ENCODE peak calls at places on chromosomes 2 and 18, in six cellular contexts. F is brain microvascular endothelial cell; K is heart left ventricle; B is CD4-positive, alpha-beta memory T cell; R is breast epithelium; E is sigmoid colon. Q is an unnamed sample.

GRCh38 chr2:162965151-162965550 is 126.6 kb upstream of the KCNH7 start:
- DNase-seq in F (no peak), K (no peak), B (no peak), R (no peak), E (no peak), Q (no peak)

GRCh38 chr2:51324028-51324427 is 292.1 kb upstream of the NRXN1 start:
- DNase-seq in F (no peak), K (no peak), B (no peak), R (no peak), E (no peak), Q (no peak)

GRCh38 chr18:3180325-3180724 is 39.4 kb downstream of the MYOM1 start:
- DNase-seq in F (no peak), K (no peak), B (no peak), R (no peak), E (no peak), Q (no peak)

GRCh38 chr2:20156051-20156730 is 68.7 kb downstream of the SDC1 start:
- DNase-seq in F (no peak), K (no peak), B (no peak), R (no peak), E (no peak), Q (no peak)

GRCh38 chr2:188853307-188853706 is 120.9 kb upstream of the COL3A1 start:
- DNase-seq in F (no peak), K (no peak), B (no peak), R (no peak), E (no peak), Q (no peak)

GRCh38 chr2:236219411-236219810 is 44.8 kb downstream of the ASB18 start:
- DNase-seq in F (no peak), K (no peak), B (no peak), R (no peak), E (no peak), Q (no peak)

GRCh38 chr18:11665587-11665986 is 23.5 kb upstream of the GNAL start:
- DNase-seq in F (no peak), K (no peak), B (no peak), R (no peak), E (no peak), Q (no peak)

GRCh38 chr2:70979626-70980025 is 1.2 kb downstream of the ANKRD53 start:
- DNase-seq in F (no peak), K (no peak), B (no peak), R (peak; percentile 48), E (peak; percentile 66), Q (no peak)

GRCh38 chr2:238138331-238139102 is at the start of gene KLHL30:
- DNase-seq in F (no peak), K (peak; percentile 81), B (no peak), R (no peak), E (no peak), Q (no peak)

GRCh38 chr2:105842555-105842954 is 97.8 kb downstream of the NCK2 start:
- DNase-seq in F (no peak), K (no peak), B (no peak), R (no peak), E (no peak), Q (no peak)

GRCh38 chr2:101736861-101737291 is 39.4 kb downstream of the MAP4K4 start:
- DNase-seq in F (peak; percentile 71), K (no peak), B (no peak), R (no peak), E (no peak), Q (no peak)

GRCh38 chr2:139165599-139165998 is 385.4 kb upstream of the NXPH2 start:
- DNase-seq in F (no peak), K (no peak), B (no peak), R (no peak), E (no peak), Q (no peak)

GRCh38 chr2:232973336-232973735 is 39.7 kb downstream of the NGEF start:
- DNase-seq in F (no peak), K (no peak), B (no peak), R (peak; percentile 5), E (no peak), Q (no peak)

GRCh38 chr2:10424051-10424450 is 24.1 kb downstream of the ODC1 start:
- DNase-seq in F (peak; percentile 95), K (no peak), B (no peak), R (no peak), E (no peak), Q (no peak)

GRCh38 chr2:207274541-207274940 is 108.8 kb upstream of the KLF7 start:
- DNase-seq in F (no peak), K (no peak), B (no peak), R (no peak), E (no peak), Q (no peak)

GRCh38 chr2:33411765-33412164 is 64.7 kb upstream of the RASGRP3 start:
- DNase-seq in F (peak; percentile 83), K (no peak), B (no peak), R (no peak), E (no peak), Q (no peak)

GRCh38 chr2:73925033-73925704 is 1.5 kb upstream of the DGUOK start:
- DNase-seq in F (no peak), K (no peak), B (no peak), R (no peak), E (peak; percentile 45), Q (peak; percentile 56)

GRCh38 chr2:220469201-220469600 is 841.8 kb downstream of the SLC4A3 start:
- DNase-seq in F (peak; percentile 57), K (no peak), B (no peak), R (no peak), E (no peak), Q (no peak)

GRCh38 chr18:75209129-75209951 is at the start of gene PTGR3:
- DNase-seq in F (peak; percentile 57), K (peak; percentile 92), B (peak; percentile 79), R (peak; percentile 86), E (peak; percentile 94), Q (peak; percentile 69)

GRCh38 chr2:224982226-224982625 is 60.0 kb downstream of the DOCK10 start:
- DNase-seq in F (peak; percentile 29), K (no peak), B (no peak), R (no peak), E (no peak), Q (no peak)

GRCh38 chr18:79726721-79727120 is 47.1 kb downstream of the CTDP1 start:
- DNase-seq in F (no peak), K (no peak), B (no peak), R (no peak), E (no peak), Q (no peak)

GRCh38 chr2:234426616-234427015 is 70.3 kb downstream of the ARL4C start:
- DNase-seq in F (no peak), K (no peak), B (peak; percentile 33), R (no peak), E (no peak), Q (no peak)

GRCh38 chr2:33475381-33476099 is 909 bp upstream of the RASGRP3 start:
- DNase-seq in F (peak; percentile 79), K (peak; percentile 80), B (peak; percentile 86), R (peak; percentile 69), E (peak; percentile 78), Q (peak; percentile 90)

GRCh38 chr18:59268127-59268721 is 5.0 kb downstream of the RAX start:
- DNase-seq in F (no peak), K (no peak), B (no peak), R (no peak), E (no peak), Q (no peak)

GRCh38 chr2:11933854-11934253 is 187.4 kb downstream of the LPIN1 start:
- DNase-seq in F (no peak), K (no peak), B (no peak), R (no peak), E (no peak), Q (no peak)

GRCh38 chr2:149125031-149125725 is 86.7 kb downstream of the LYPD6B start:
- DNase-seq in F (no peak), K (no peak), B (no peak), R (no peak), E (no peak), Q (peak; percentile 90)

GRCh38 chr2:11688222-11689069 is 18.5 kb upstream of the NTSR2 start:
- DNase-seq in F (peak; percentile 80), K (peak; percentile 85), B (peak; percentile 74), R (peak; percentile 76), E (peak; percentile 90), Q (peak; percentile 56)

GRCh38 chr18:79139206-79139605 is 70.0 kb downstream of the ATP9B start:
- DNase-seq in F (no peak), K (no peak), B (peak; percentile 23), R (no peak), E (no peak), Q (no peak)

DNA sequence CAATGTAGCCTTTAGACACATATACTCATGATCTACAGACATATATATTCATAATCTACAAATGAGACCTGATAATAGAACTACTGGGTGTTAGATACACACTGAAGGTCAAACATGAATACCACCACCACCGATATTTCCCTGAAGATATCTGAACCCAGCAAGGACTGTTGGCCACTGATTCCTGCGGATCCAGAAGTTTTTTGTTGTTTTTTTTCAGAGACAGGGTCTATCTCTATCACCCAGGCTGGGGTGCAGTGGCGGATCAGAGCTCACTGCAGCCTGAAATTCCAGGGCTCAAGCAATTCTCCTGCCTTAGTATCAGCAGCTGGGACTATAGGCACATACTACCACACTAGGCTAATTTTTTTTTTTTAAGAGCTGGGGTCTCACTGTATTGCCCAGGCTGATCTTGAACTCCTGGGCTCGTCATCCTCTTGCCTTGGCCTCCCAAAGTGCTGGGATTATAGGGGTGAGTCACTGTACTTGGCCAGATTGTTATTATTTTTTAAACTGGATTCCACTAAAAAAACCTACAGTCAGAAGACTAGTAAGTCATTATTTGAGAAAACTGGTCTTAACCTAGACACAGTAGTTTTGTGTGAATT is 1.8 kb downstream of the METTL5 start:
- DNase-seq in F (no peak), K (no peak), B (no peak), R (no peak), E (no peak), Q (no peak)
- H3K4me3 ChIP-seq in F (no peak overlapping the region), K (no peak overlapping the region), B (no peak overlapping the region), R (no peak overlapping the region), E (no peak overlapping the region), Q (no peak overlapping the region)

DNA sequence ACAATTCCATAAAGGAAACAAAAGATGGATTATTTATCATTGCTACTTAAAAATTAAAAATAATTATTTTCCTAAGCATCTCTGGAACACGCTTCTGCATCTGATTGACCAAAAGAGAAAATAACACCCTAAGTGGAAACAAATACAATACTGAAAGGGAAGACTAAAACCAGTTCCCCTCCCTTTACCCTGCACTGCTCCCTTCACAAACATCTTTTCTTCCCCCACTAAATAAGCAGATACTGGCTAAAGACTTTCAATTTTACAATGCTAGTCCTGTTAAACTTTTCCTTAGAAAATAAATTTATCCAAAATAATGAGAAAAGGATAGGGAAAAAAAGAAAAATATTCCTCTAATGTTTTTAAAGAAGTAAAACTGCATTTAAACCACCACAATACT is 4.3 kb downstream of the NCKAP1 start:
- DNase-seq in F (no peak), K (no peak), B (no peak), R (no peak), E (no peak), Q (no peak)
- H3K4me3 ChIP-seq in F (no peak overlapping the region), K (no peak overlapping the region), B (no peak overlapping the region), R (no peak overlapping the region), E (no peak overlapping the region), Q (no peak overlapping the region)

DNA sequence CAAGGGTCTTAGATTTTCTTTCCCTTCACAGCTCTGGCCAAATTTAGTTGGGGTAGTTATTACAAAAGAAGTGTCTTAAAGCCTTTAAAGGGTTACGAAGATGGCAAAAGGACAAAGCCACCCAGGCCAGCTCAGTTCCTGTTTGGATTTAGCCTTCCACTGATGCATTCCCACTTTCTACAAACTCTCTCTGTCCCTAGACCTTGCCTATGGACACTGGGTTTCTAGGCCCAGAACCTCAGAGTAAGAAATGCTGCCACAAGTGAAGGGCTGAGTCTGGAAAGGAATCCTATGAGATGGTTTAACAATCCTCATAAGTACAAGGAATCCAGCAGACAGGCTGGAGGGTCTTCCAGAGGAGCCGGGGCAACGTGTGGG is 13.4 kb downstream of the NFE2L2 start:
- DNase-seq in F (no peak), K (no peak), B (no peak), R (no peak), E (no peak), Q (no peak)
- H3K4me3 ChIP-seq in F (no peak overlapping the region), K (no peak overlapping the region), B (no peak overlapping the region), R (peak overlapping the region; percentile 19), E (no peak overlapping the region), Q (no peak overlapping the region)

GRCh38 chr2:110645616-110646015 is 32.2 kb downstream of the BUB1 start:
- DNase-seq in F (no peak), K (no peak), B (no peak), R (no peak), E (no peak), Q (no peak)
- H3K4me3 ChIP-seq in F (no peak overlapping the region), K (no peak overlapping the region), B (no peak overlapping the region), R (no peak overlapping the region), E (no peak overlapping the region), Q (no peak overlapping the region)

Q was measured in Caco-2.